ENCODE peak calls at places on chromosomes 13 and 19, in seven cellular contexts. Q, S, Y, D, G, W and X are unnamed samples.
A peak's percentile ranks its signal among the peaks of the same experiment; 100 is the strongest.

GRCh38 chr13:20848944-20849343 is 53.6 kb downstream of the XPO4 start:
- DNase-seq in Y (peak; percentile 65), W (no peak), G (no peak), S (no peak), Q (no peak), D (no peak), X (no peak)

GRCh38 chr13:91346848-91347211 is 657 bp upstream of the MIR17HG start:
- DNase-seq in Y (no peak), Q (no peak), W (no peak), G (peak; percentile 10), S (peak; percentile 34), D (peak; percentile 11), X (no peak)

GRCh38 chr19:1680976-1681375 is 28.6 kb upstream of the TCF3 start:
- DNase-seq in G (no peak), W (no peak), Q (no peak), Y (no peak), S (no peak), D (no peak), X (no peak)

GRCh38 chr13:47433461-47434005 is 536.7 kb upstream of the HTR2A start:
- DNase-seq in D (no peak), W (no peak), S (no peak), Y (peak; percentile 45), Q (no peak), G (no peak), X (no peak)

GRCh38 chr13:56009418-56009817 is 1131.3 kb upstream of the PRR20A start:
- DNase-seq in Q (no peak), G (no peak), S (no peak), Y (no peak), D (no peak), W (no peak), X (no peak)

GRCh38 chr19:10450853-10451609 is 30.7 kb downstream of the PDE4A start:
- DNase-seq in Q (peak; percentile 70), Y (no peak), G (no peak), S (peak; percentile 43), W (no peak), D (no peak), X (peak; percentile 59)

GRCh38 chr13:49953560-49953959 is 17.4 kb upstream of the SPRYD7 start:
- DNase-seq in Q (no peak), S (peak; percentile 45), G (no peak), W (no peak), D (no peak), Y (no peak), X (no peak)

GRCh38 chr19:14370169-14370998 is 10.9 kb upstream of the ADGRE5 start:
- DNase-seq in Y (no peak), Q (no peak), W (no peak), D (no peak), G (no peak), S (no peak), X (no peak)

GRCh38 chr19:48400018-48400742 is 6.7 kb downstream of the GRIN2D start:
- DNase-seq in G (peak; percentile 75), D (no peak), W (no peak), Y (peak; percentile 76), Q (no peak), S (peak; percentile 76), X (no peak)

GRCh38 chr13:103145476-103145875 is 79.3 kb upstream of the SLC10A2 start:
- DNase-seq in D (no peak), G (no peak), Y (no peak), S (no peak), W (no peak), Q (no peak), X (no peak)

GRCh38 chr13:39347926-39348901 is 254.8 kb downstream of the LHFPL6 start:
- DNase-seq in D (no peak), S (no peak), Q (no peak), Y (no peak), W (no peak), G (no peak), X (no peak)

GRCh38 chr19:35736913-35737886 is 5.1 kb downstream of the IGFLR1 start:
- DNase-seq in G (no peak), D (no peak), Y (no peak), Q (no peak), W (no peak), S (no peak), X (no peak)
- TF ChIP-seq CTCF in G (peak; percentile 2), D (peak; percentile 21), Y (peak; percentile 9), Q (no peak), W (peak; percentile 37), S (peak; percentile 42), X (peak; percentile 13)

GRCh38 chr13:60261432-60262351 is 98.0 kb upstream of the DIAPH3 start:
- DNase-seq in S (peak; percentile 84), D (peak; percentile 21), Y (no peak), Q (no peak), G (no peak), W (no peak), X (no peak)

GRCh38 chr13:60268203-60268555 is 104.5 kb upstream of the DIAPH3 start:
- DNase-seq in Y (no peak), G (no peak), Q (no peak), D (no peak), W (no peak), S (peak; percentile 36), X (no peak)

GRCh38 chr13:60260440-60260839 is 96.7 kb upstream of the DIAPH3 start:
- DNase-seq in W (no peak), D (no peak), Q (no peak), Y (no peak), S (no peak), G (no peak), X (no peak)

GRCh38 chr13:60267498-60268202 is 103.9 kb upstream of the DIAPH3 start:
- DNase-seq in G (peak; percentile 9), Q (no peak), D (no peak), S (peak; percentile 78), Y (peak; percentile 14), W (no peak), X (no peak)

DNA sequence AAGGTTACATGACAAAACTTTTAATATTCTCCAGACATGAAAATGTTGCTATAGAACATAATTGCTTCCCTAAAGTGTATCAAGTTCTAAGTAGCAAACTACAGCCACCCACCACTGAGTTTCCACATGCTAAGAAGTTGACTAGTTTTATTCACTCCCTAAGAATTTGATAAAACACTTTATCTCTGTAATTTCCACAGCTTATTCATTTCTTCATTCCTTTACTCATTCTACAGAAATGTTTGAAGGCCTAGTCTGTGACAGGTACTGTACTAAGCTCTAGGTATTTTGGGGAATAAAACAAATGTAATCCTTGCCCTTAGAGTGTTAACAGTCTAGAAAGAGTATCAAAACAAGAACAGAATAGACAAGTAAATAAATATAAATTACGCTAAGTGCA is 101.8 kb upstream of the DIAPH3 start:
- DNase-seq in W (no peak), Q (no peak), G (no peak), Y (peak; percentile 26), D (no peak), S (no peak), X (no peak)
- TF ChIP-seq CTCF in W (no peak), Q (no peak), G (no peak), Y (no peak), D (no peak), S (no peak), X (no peak)

DNA sequence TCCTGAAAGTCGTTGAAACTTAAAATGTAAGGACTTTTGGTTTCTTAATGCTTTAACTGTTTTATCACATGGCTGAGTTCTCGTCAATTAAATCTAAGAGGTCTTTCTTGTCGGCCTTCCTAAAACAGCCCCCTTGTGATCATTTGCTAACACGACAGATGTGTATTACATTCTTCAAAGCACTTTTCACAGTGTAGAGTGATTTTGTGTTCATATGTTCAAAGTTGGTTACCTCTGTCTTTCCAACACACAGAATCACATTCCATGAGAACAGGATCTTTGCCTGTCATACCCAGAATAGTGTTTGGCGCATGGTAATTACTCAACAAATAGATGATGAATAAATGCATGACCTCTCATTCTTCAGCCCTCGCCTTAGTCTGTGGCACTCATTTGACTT is 1.1 kb downstream of the GTF2F2 start:
- DNase-seq in Y (peak; percentile 43), G (peak; percentile 40), D (no peak), S (peak; percentile 10), W (no peak), Q (no peak), X (peak; percentile 20)
- TF ChIP-seq CTCF in Y (no peak), G (peak; percentile 17), D (peak; percentile 42), S (peak; percentile 15), W (no peak), Q (no peak), X (no peak)

GRCh38 chr13:32039056-32039455 is 7.5 kb downstream of the FRY start:
- DNase-seq in S (no peak), W (no peak), Y (no peak), D (no peak), G (no peak), Q (no peak), X (no peak)

GRCh38 chr13:32041429-32041828 is 9.9 kb downstream of the FRY start:
- DNase-seq in Q (no peak), W (peak; percentile 35), S (no peak), Y (no peak), D (no peak), G (no peak), X (no peak)

GRCh38 chr13:32039488-32040013 is 8.0 kb downstream of the FRY start:
- DNase-seq in Y (no peak), S (no peak), G (no peak), Q (no peak), D (no peak), W (no peak), X (no peak)

GRCh38 chr13:32040689-32041088 is 9.1 kb downstream of the FRY start:
- DNase-seq in S (no peak), G (no peak), D (no peak), Q (no peak), Y (no peak), W (no peak), X (no peak)

GRCh38 chr13:32040052-32040642 is 8.6 kb downstream of the FRY start:
- DNase-seq in D (no peak), Y (no peak), Q (no peak), S (no peak), G (no peak), W (no peak), X (no peak)
- TF ChIP-seq CTCF in D (no peak), Y (no peak), Q (no peak), S (no peak), G (no peak), W (no peak), X (no peak)

GRCh38 chr13:112839347-112840105 is 129.5 kb upstream of the MCF2L start:
- DNase-seq in D (no peak), Q (no peak), S (no peak), G (peak; percentile 73), W (no peak), Y (peak; percentile 46), X (no peak)
- TF ChIP-seq CTCF in D (no peak), Q (no peak), S (no peak), G (no peak), W (no peak), Y (no peak), X (no peak)

DNA sequence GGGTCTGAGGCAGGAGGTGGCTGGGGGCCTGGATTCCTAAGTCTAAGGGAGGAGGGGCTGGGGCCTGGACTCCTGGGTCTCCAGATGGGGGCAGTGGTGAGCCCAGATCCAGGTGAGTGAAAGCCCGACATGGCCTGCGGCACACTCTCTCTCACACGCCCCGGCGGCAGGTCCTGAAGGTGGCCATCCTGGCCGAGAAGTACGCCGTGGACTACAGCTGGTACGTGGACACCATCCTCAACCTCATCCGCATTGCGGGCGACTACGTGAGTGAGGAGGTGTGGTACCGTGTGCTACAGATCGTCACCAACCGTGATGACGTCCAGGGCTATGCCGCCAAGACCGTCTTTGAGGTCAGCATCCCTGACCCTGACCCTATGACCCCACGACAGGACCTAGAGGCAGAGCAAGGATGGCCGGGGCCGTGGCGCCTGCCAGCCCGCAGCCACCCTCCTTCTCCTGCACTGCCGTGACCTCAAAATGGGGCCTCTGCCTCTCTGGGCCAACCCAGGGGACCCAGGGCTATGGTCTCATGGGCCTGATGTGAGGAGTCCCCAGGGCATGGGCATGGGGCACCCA is 13.2 kb downstream of the FUZ start:
- DNase-seq in W (no peak), Q (no peak), S (no peak), Y (no peak), G (no peak), D (no peak), X (no peak)
- TF ChIP-seq CTCF in W (peak; percentile 30), Q (no peak), S (no peak), Y (no peak), G (peak; percentile 7), D (no peak), X (no peak)